ENCODE peak calls at places on chromosomes 3 and 15, in six cellular contexts. One of them, this sample, is unnamed.

GRCh38 chr15:79243723-79244122 is 38.8 kb upstream of the ANKRD34C start:
- DNase-seq in lower leg skin: peak
- DNase-seq in cardiac fibroblast: peak
- DNase-seq in nephron progenitor cell: no peak
- DNase-seq in esophagus squamous epithelium: no peak
- DNase-seq in coronary artery: no peak
- DNase-seq in this sample: no peak

GRCh38 chr3:187619461-187619860 is 50.7 kb downstream of the SST start:
- DNase-seq in lower leg skin: no peak
- DNase-seq in cardiac fibroblast: no peak
- DNase-seq in nephron progenitor cell: no peak
- DNase-seq in esophagus squamous epithelium: no peak
- DNase-seq in coronary artery: no peak
- DNase-seq in this sample: no peak

GRCh38 chr3:183375787-183376186 is 52.6 kb downstream of the MCF2L2 start:
- DNase-seq in lower leg skin: no peak
- DNase-seq in cardiac fibroblast: no peak
- DNase-seq in nephron progenitor cell: no peak
- DNase-seq in esophagus squamous epithelium: no peak
- DNase-seq in coronary artery: no peak
- DNase-seq in this sample: peak

GRCh38 chr3:4997946-4998345 is 18.7 kb downstream of the BHLHE40 start:
- DNase-seq in lower leg skin: peak
- DNase-seq in cardiac fibroblast: no peak
- DNase-seq in nephron progenitor cell: no peak
- DNase-seq in esophagus squamous epithelium: no peak
- DNase-seq in coronary artery: peak
- DNase-seq in this sample: no peak

GRCh38 chr3:55815262-55815661 is 328.2 kb upstream of the WNT5A start:
- DNase-seq in lower leg skin: no peak
- DNase-seq in cardiac fibroblast: no peak
- DNase-seq in nephron progenitor cell: no peak
- DNase-seq in esophagus squamous epithelium: no peak
- DNase-seq in coronary artery: no peak
- DNase-seq in this sample: no peak

GRCh38 chr3:66068255-66068654 is 29.5 kb upstream of the MAGI1 start:
- DNase-seq in lower leg skin: no peak
- DNase-seq in cardiac fibroblast: no peak
- DNase-seq in nephron progenitor cell: no peak
- DNase-seq in esophagus squamous epithelium: no peak
- DNase-seq in coronary artery: no peak
- DNase-seq in this sample: no peak

GRCh38 chr3:126342991-126343661 is 14.1 kb downstream of the KLF15 start:
- DNase-seq in lower leg skin: peak
- DNase-seq in cardiac fibroblast: peak
- DNase-seq in nephron progenitor cell: peak
- DNase-seq in esophagus squamous epithelium: no peak
- DNase-seq in coronary artery: peak
- DNase-seq in this sample: no peak

GRCh38 chr3:106256249-106256957 is 387.6 kb upstream of the CBLB start:
- DNase-seq in lower leg skin: no peak
- DNase-seq in cardiac fibroblast: no peak
- DNase-seq in nephron progenitor cell: no peak
- DNase-seq in esophagus squamous epithelium: no peak
- DNase-seq in coronary artery: no peak
- DNase-seq in this sample: no peak

GRCh38 chr3:13548696-13549512 is at the start of gene FBLN2:
- DNase-seq in lower leg skin: no peak
- DNase-seq in cardiac fibroblast: peak
- DNase-seq in nephron progenitor cell: peak
- DNase-seq in esophagus squamous epithelium: no peak
- DNase-seq in coronary artery: no peak
- DNase-seq in this sample: no peak

GRCh38 chr3:123096701-123097100 is 29.9 kb downstream of the PDIA5 start:
- DNase-seq in lower leg skin: no peak
- DNase-seq in cardiac fibroblast: peak
- DNase-seq in nephron progenitor cell: no peak
- DNase-seq in esophagus squamous epithelium: no peak
- DNase-seq in coronary artery: peak
- DNase-seq in this sample: no peak

GRCh38 chr3:37170097-37170496 is 4.3 kb downstream of the LRRFIP2 start:
- DNase-seq in lower leg skin: no peak
- DNase-seq in cardiac fibroblast: no peak
- DNase-seq in nephron progenitor cell: no peak
- DNase-seq in esophagus squamous epithelium: no peak
- DNase-seq in coronary artery: no peak
- DNase-seq in this sample: no peak

GRCh38 chr3:150128126-150128525 is 157.4 kb upstream of the PFN2 start:
- DNase-seq in lower leg skin: no peak
- DNase-seq in cardiac fibroblast: no peak
- DNase-seq in nephron progenitor cell: no peak
- DNase-seq in esophagus squamous epithelium: no peak
- DNase-seq in coronary artery: no peak
- DNase-seq in this sample: no peak

GRCh38 chr3:169624533-169624972 is 39.0 kb downstream of the MECOM start:
- DNase-seq in lower leg skin: no peak
- DNase-seq in cardiac fibroblast: no peak
- DNase-seq in nephron progenitor cell: no peak
- DNase-seq in esophagus squamous epithelium: no peak
- DNase-seq in coronary artery: no peak
- DNase-seq in this sample: no peak

GRCh38 chr15:68552773-68553172 is 26.0 kb upstream of the CORO2B start:
- DNase-seq in lower leg skin: peak
- DNase-seq in cardiac fibroblast: no peak
- DNase-seq in nephron progenitor cell: no peak
- DNase-seq in esophagus squamous epithelium: no peak
- DNase-seq in coronary artery: no peak
- DNase-seq in this sample: no peak

GRCh38 chr3:112061152-112061551 is 25.0 kb upstream of the C3orf52 start:
- DNase-seq in lower leg skin: no peak
- DNase-seq in cardiac fibroblast: peak
- DNase-seq in nephron progenitor cell: no peak
- DNase-seq in esophagus squamous epithelium: no peak
- DNase-seq in coronary artery: no peak
- DNase-seq in this sample: no peak

GRCh38 chr3:32181370-32181769 is 57.1 kb upstream of the CMTM8 start:
- DNase-seq in lower leg skin: no peak
- DNase-seq in cardiac fibroblast: no peak
- DNase-seq in nephron progenitor cell: no peak
- DNase-seq in esophagus squamous epithelium: no peak
- DNase-seq in coronary artery: no peak
- DNase-seq in this sample: no peak

GRCh38 chr3:119175869-119176756 is 2.7 kb downstream of the UPK1B start:
- DNase-seq in lower leg skin: no peak
- DNase-seq in cardiac fibroblast: peak
- DNase-seq in nephron progenitor cell: no peak
- DNase-seq in esophagus squamous epithelium: no peak
- DNase-seq in coronary artery: no peak
- DNase-seq in this sample: no peak

GRCh38 chr3:71688121-71688520 is 37.1 kb downstream of the EIF4E3 start:
- DNase-seq in lower leg skin: no peak
- DNase-seq in cardiac fibroblast: no peak
- DNase-seq in nephron progenitor cell: no peak
- DNase-seq in esophagus squamous epithelium: no peak
- DNase-seq in coronary artery: no peak
- DNase-seq in this sample: no peak

GRCh38 chr3:152087153-152087552 is 181.6 kb upstream of the MBNL1 start:
- DNase-seq in lower leg skin: no peak
- DNase-seq in cardiac fibroblast: peak
- DNase-seq in nephron progenitor cell: no peak
- DNase-seq in esophagus squamous epithelium: no peak
- DNase-seq in coronary artery: no peak
- DNase-seq in this sample: no peak

GRCh38 chr3:181210275-181210674 is 220.7 kb upstream of the DNAJC19 start:
- DNase-seq in lower leg skin: no peak
- DNase-seq in cardiac fibroblast: peak
- DNase-seq in nephron progenitor cell: no peak
- DNase-seq in esophagus squamous epithelium: no peak
- DNase-seq in coronary artery: no peak
- DNase-seq in this sample: no peak

GRCh38 chr3:77536038-77536775 is 496.3 kb downstream of the ROBO2 start:
- DNase-seq in lower leg skin: no peak
- DNase-seq in cardiac fibroblast: no peak
- DNase-seq in nephron progenitor cell: no peak
- DNase-seq in esophagus squamous epithelium: no peak
- DNase-seq in coronary artery: no peak
- DNase-seq in this sample: no peak
- TF ChIP-seq CTCF in lower leg skin: no peak
- TF ChIP-seq CTCF in cardiac fibroblast: no peak
- TF ChIP-seq CTCF in nephron progenitor cell: no peak
- TF ChIP-seq CTCF in esophagus squamous epithelium: no peak
- TF ChIP-seq CTCF in coronary artery: no peak
- TF ChIP-seq CTCF in this sample: no peak

DNA sequence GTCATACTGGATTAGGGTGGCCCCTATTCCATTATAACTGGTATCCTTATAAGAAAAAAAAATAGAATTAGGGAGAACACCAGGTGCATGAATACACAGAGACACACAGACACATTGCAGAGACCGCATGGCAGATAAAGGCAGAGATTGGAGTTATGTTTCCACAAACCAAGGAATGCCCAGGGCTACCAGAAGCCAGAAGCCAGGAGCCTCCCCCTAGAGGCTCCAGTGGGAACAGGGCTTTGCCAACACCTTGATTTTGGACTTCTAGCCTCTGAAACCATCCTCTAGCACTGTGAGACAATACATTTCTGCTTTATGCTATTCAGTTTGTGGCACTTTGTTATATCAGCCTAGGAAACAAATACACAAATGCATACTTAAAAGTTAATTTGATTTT is 10.4 kb downstream of the GOLM2 start:
- DNase-seq in lower leg skin: no peak
- DNase-seq in cardiac fibroblast: no peak
- DNase-seq in nephron progenitor cell: no peak
- DNase-seq in esophagus squamous epithelium: no peak
- DNase-seq in coronary artery: no peak
- DNase-seq in this sample: no peak
- TF ChIP-seq CTCF in lower leg skin: no peak
- TF ChIP-seq CTCF in cardiac fibroblast: peak
- TF ChIP-seq CTCF in nephron progenitor cell: peak
- TF ChIP-seq CTCF in esophagus squamous epithelium: no peak
- TF ChIP-seq CTCF in coronary artery: no peak
- TF ChIP-seq CTCF in this sample: no peak

DNA sequence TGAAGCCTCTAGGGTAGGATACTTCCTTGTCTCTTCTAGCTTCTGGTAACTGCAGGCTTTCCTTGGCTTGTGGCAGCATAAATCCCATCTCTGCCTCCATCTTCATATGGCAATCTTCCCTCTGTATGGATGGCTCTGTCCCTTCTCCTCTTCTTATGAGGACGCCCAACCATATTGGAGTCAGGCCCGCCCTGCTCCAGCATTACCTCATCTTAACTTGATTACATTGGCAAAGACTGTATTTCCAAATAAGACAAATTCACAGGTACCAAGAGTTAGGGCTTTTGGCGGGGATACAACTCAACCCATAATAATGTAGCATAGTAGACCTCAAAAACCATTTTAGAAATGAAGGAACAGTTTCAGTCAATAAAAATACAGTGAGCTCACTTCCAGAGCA is 75.4 kb downstream of the BDH1 start:
- DNase-seq in lower leg skin: no peak
- DNase-seq in cardiac fibroblast: no peak
- DNase-seq in nephron progenitor cell: no peak
- DNase-seq in esophagus squamous epithelium: no peak
- DNase-seq in coronary artery: no peak
- DNase-seq in this sample: no peak
- TF ChIP-seq CTCF in lower leg skin: no peak
- TF ChIP-seq CTCF in cardiac fibroblast: no peak
- TF ChIP-seq CTCF in nephron progenitor cell: no peak
- TF ChIP-seq CTCF in esophagus squamous epithelium: no peak
- TF ChIP-seq CTCF in coronary artery: no peak
- TF ChIP-seq CTCF in this sample: no peak

GRCh38 chr3:72818915-72819314 is 29.3 kb downstream of the SHQ1 start:
- DNase-seq in lower leg skin: no peak
- DNase-seq in cardiac fibroblast: peak
- DNase-seq in nephron progenitor cell: no peak
- DNase-seq in esophagus squamous epithelium: no peak
- DNase-seq in coronary artery: no peak
- DNase-seq in this sample: no peak
- TF ChIP-seq CTCF in lower leg skin: no peak
- TF ChIP-seq CTCF in cardiac fibroblast: no peak
- TF ChIP-seq CTCF in nephron progenitor cell: no peak
- TF ChIP-seq CTCF in esophagus squamous epithelium: no peak
- TF ChIP-seq CTCF in coronary artery: no peak
- TF ChIP-seq CTCF in this sample: no peak

DNA sequence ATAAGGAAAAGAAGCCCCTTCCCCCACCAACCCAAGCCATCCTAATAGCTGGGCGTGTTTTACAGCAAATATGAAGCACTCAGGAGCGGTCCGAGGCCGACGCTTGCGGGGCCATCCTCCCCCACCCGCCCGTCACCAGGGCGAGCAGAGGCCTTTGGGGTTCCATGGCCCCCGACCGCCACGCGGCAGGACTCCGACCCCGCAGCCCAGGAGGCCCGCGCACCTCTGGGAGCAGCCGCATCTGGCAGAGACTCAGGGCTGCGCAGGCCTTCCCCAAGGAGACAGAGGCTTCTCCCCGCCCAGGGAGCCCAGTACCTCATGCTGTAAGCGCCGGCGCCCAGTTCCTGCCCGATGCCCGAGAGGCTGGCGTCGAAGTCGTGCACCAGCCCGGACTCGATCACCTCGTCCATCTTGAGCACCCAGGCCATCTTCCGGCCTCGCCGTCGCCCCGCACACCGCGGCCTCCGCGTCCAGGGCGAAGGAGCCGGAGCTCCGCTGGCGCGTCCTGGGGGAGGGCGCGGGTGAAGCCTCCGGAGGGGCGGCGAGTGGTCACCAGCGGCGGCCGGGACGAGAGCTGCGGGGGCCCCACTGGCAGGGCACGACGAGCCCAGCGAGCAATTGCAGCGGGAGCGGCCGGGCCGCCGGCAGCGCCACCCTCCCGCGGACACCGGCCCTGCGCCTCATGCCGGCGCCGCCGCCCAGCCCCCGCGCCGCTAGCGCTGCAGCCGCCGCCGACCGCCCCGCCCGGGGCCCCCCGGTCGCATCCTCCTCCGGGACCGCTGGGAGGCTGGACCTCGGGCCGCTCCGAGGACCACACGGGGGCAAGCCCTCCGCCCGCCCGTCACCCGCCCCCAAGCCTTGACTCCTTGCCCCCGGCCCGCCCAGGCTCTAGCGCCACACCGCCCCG is 531 bp downstream of the UBP1 start:
- DNase-seq in lower leg skin: peak
- DNase-seq in cardiac fibroblast: peak
- DNase-seq in nephron progenitor cell: no peak
- DNase-seq in esophagus squamous epithelium: peak
- DNase-seq in coronary artery: peak
- DNase-seq in this sample: peak
- TF ChIP-seq CTCF in lower leg skin: no peak
- TF ChIP-seq CTCF in cardiac fibroblast: no peak
- TF ChIP-seq CTCF in nephron progenitor cell: no peak
- TF ChIP-seq CTCF in esophagus squamous epithelium: peak
- TF ChIP-seq CTCF in coronary artery: no peak
- TF ChIP-seq CTCF in this sample: peak

GRCh38 chr3:142586803-142587406 is 8.4 kb upstream of the ATR start:
- DNase-seq in lower leg skin: no peak
- DNase-seq in cardiac fibroblast: peak
- DNase-seq in nephron progenitor cell: peak
- DNase-seq in esophagus squamous epithelium: no peak
- DNase-seq in coronary artery: no peak
- DNase-seq in this sample: no peak
- TF ChIP-seq CTCF in lower leg skin: no peak
- TF ChIP-seq CTCF in cardiac fibroblast: peak
- TF ChIP-seq CTCF in nephron progenitor cell: peak
- TF ChIP-seq CTCF in esophagus squamous epithelium: peak
- TF ChIP-seq CTCF in coronary artery: no peak
- TF ChIP-seq CTCF in this sample: peak